ENCODE peak calls at places on chromosomes 11 and 22, in eight cellular contexts. E, F, K, R, Q, Y, D and J are unnamed samples.

GRCh38 chr11:75324740-75325139 is 26.7 kb downstream of the ARRB1 start:
- ATAC-seq in K (no peak), Q (no peak), D (no peak), R (no peak), E (no peak), Y (no peak), F (no peak), J (no peak)

GRCh38 chr11:12787847-12788246 is 113.6 kb downstream of the TEAD1 start:
- ATAC-seq in Q (no peak), E (no peak), D (peak), F (no peak), R (no peak), K (no peak), Y (no peak), J (no peak)

GRCh38 chr22:38442967-38443674 is 11.9 kb downstream of the KCNJ4 start:
- ATAC-seq in R (no peak), Y (peak), K (no peak), Q (no peak), F (peak), E (peak), D (peak), J (no peak)

GRCh38 chr11:126465573-126466287 is 110.2 kb downstream of the ST3GAL4 start:
- ATAC-seq in E (peak), F (peak), D (no peak), R (no peak), K (peak), Q (peak), Y (no peak), J (no peak)

GRCh38 chr22:39236321-39237275 is 8.2 kb downstream of the PDGFB start:
- ATAC-seq in D (no peak), K (peak), E (no peak), F (peak), R (no peak), Q (peak), Y (no peak), J (no peak)

GRCh38 chr11:113675565-113675964 is 30.5 kb downstream of the TMPRSS5 start:
- ATAC-seq in R (no peak), E (no peak), Q (no peak), Y (no peak), K (no peak), D (no peak), F (no peak), J (no peak)

GRCh38 chr11:19853016-19853415 is 140.4 kb downstream of the NAV2 start:
- ATAC-seq in E (no peak), R (no peak), F (peak), Q (no peak), K (no peak), Y (no peak), D (no peak), J (no peak)

GRCh38 chr11:45647329-45647728 is 18.1 kb downstream of the CHST1 start:
- ATAC-seq in Q (no peak), Y (no peak), K (no peak), E (no peak), R (no peak), D (no peak), F (no peak), J (no peak)

GRCh38 chr11:112292785-112293407 is 32.2 kb upstream of the PLET1 start:
- ATAC-seq in F (no peak), E (peak), Y (no peak), D (no peak), Q (no peak), R (peak), K (no peak), J (peak)

GRCh38 chr11:60396790-60397189 is 531 bp downstream of the MS4A14 start:
- ATAC-seq in R (no peak), Q (no peak), F (peak), Y (peak), K (no peak), E (peak), D (no peak), J (no peak)

GRCh38 chr11:134662629-134663360 is 250.8 kb upstream of the B3GAT1 start:
- ATAC-seq in R (peak), E (no peak), F (no peak), K (no peak), Y (no peak), D (no peak), Q (no peak), J (no peak)

GRCh38 chr11:112029460-112029859 is 4.3 kb downstream of the DLAT start:
- ATAC-seq in Q (no peak), F (no peak), R (no peak), E (no peak), K (no peak), D (no peak), Y (no peak), J (no peak)